ENCODE peak calls at places on chromosomes 13 and 19, in six cellular contexts. Z is K562, A is uterus, E is IMR-90, C is heart left ventricle, V is endothelial cell of umbilical vein. L is an unnamed sample.
A peak's percentile ranks its signal among the peaks of the same experiment; 100 is the strongest.

GRCh38 chr13:49733181-49733951 is 42.1 kb upstream of the EBPL start:
- DNase-seq in Z (no peak), E (peak; percentile 27), V (peak; percentile 2), A (no peak), C (no peak), L (no peak)

GRCh38 chr19:10474962-10475451 is 28.1 kb downstream of the KEAP1 start:
- DNase-seq in E (no peak), V (no peak), C (no peak), A (no peak), Z (no peak), L (no peak)

GRCh38 chr19:53012006-53012405 is 1.7 kb upstream of the ERVV-1 start:
- DNase-seq in V (no peak), A (no peak), Z (no peak), C (no peak), E (no peak), L (no peak)

GRCh38 chr19:43784981-43785808 is 4.4 kb upstream of the KCNN4 start:
- DNase-seq in C (peak; percentile 50), A (no peak), V (peak; percentile 73), Z (peak; percentile 69), E (peak; percentile 67), L (peak; percentile 84)

GRCh38 chr13:37747071-37747612 is 122.4 kb downstream of the TRPC4 start:
- DNase-seq in C (no peak), Z (no peak), E (peak; percentile 87), V (peak; percentile 84), A (no peak), L (no peak)

GRCh38 chr19:7386308-7386707 is 37.6 kb downstream of the ARHGEF18 start:
- DNase-seq in V (no peak), C (no peak), Z (no peak), A (no peak), E (no peak), L (no peak)

GRCh38 chr13:30510811-30511371 is 45.2 kb upstream of the HMGB1 start:
- DNase-seq in Z (no peak), A (no peak), V (no peak), C (no peak), E (peak; percentile 37), L (no peak)

GRCh38 chr13:65855276-65855675 is 1374.9 kb downstream of the PCDH9 start:
- DNase-seq in C (no peak), A (no peak), Z (no peak), V (no peak), E (peak; percentile 41), L (no peak)

GRCh38 chr13:51240178-51240577 is 18.0 kb downstream of the FAM124A start:
- DNase-seq in V (no peak), E (no peak), A (no peak), C (no peak), Z (no peak), L (no peak)

GRCh38 chr13:33213024-33213795 is 72.3 kb downstream of the STARD13 start:
- DNase-seq in V (no peak), A (no peak), C (no peak), Z (no peak), E (no peak), L (no peak)

GRCh38 chr19:32396046-32396652 is 9.4 kb upstream of the DPY19L3 start:
- DNase-seq in A (no peak), C (no peak), E (no peak), V (no peak), Z (no peak), L (no peak)

GRCh38 chr13:109974354-109974753 is 188.0 kb upstream of the IRS2 start:
- DNase-seq in C (no peak), V (no peak), E (peak; percentile 69), Z (no peak), A (no peak), L (no peak)

GRCh38 chr13:109976206-109976997 is 190.0 kb upstream of the IRS2 start:
- DNase-seq in Z (no peak), A (no peak), V (no peak), C (no peak), E (no peak), L (no peak)

GRCh38 chr13:109981000-109981399 is 194.6 kb upstream of the IRS2 start:
- DNase-seq in V (no peak), E (no peak), A (no peak), C (no peak), Z (no peak), L (no peak)

GRCh38 chr13:109977212-109977968 is 191.0 kb upstream of the IRS2 start:
- DNase-seq in C (no peak), V (no peak), E (no peak), A (no peak), Z (no peak), L (no peak)

GRCh38 chr13:109979186-109979585 is 192.8 kb upstream of the IRS2 start:
- DNase-seq in E (no peak), A (no peak), Z (no peak), V (no peak), C (no peak), L (no peak)
- H3K4me1 ChIP-seq in E (no peaks in the 10 kb centered on the region), A (no peaks in the 10 kb centered on the region), Z (no peaks in the 10 kb centered on the region), V (no peaks in the 10 kb centered on the region), C (no peaks in the 10 kb centered on the region), L (no peaks in the 10 kb centered on the region)

DNA sequence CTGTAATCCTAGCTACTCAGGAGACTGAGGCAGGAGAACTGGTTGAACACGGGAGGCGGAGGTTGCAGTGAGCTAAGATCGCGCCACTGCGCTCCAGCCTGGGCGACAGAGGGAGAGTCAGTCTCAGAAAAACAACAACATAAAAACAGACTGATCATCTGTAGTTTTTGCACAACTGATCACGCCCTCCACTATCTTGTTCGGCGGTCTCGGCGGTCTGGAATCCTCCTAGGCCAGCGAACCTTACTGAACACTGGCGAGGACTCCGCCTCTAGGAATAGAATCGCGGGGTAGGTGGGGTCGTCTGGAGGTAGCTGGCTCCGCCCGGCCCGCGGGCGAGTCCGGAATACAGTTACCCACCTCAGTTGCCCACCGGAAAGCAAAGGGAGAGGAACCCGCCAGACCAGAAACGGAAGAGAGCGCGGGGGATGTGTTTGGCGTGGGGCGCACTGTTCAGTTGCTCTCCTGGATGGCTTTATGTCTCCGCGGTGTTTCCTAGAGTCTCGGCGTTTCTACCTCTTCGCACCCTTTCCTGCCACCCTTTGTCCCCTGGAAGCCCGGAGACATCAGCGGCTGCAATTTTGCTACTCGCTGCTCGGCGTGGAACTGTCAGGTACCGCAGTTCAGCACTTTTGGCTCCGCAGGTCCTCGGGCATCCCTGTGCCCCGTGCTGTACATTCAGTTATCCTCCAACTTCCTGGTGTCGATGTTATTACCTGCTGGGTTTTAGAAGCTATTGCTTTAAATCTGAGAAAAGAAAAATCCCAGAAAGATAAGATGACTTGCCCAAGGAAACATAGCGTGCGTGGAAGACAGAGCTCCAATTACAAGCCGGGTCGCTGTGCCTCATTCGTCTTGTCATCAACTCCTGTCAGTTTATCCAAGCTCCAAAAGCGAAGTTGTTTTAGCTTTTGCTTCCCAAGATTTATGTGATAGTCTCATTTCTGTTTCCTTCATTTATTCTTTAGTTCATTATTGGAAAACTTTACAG is 24.9 kb upstream of the HNRNPA1L2 start:
- DNase-seq in E (peak; percentile 83), V (peak; percentile 62), C (peak; percentile 84), Z (peak; percentile 73), A (peak; percentile 81), L (peak; percentile 94)
- TF ChIP-seq POLR2A in E (peak; percentile 51), V (peak; percentile 65), C (peak; percentile 55), Z (peak; percentile 73), A (no peak), L (no peak)

GRCh38 chr19:41193420-41194156 is 569 bp downstream of the CYP2S1 start:
- DNase-seq in C (no peak), Z (no peak), V (no peak), A (no peak), E (no peak), L (no peak)
- H3K4me3 ChIP-seq in C (no peak overlapping the region), Z (peak overlapping the region; percentile 41), V (peak overlapping the region; percentile 10), A (no peak overlapping the region), E (peak overlapping the region; percentile 33), L (no peak overlapping the region)

GRCh38 chr19:45362291-45362690 is 8.1 kb downstream of the ERCC2 start:
- DNase-seq in A (no peak), C (no peak), V (no peak), Z (no peak), E (no peak), L (no peak)
- H3K4me1 ChIP-seq in A (no peaks in the 10 kb centered on the region), C (no peaks in the 10 kb centered on the region), V (no peaks in the 10 kb centered on the region), Z (no peaks in the 10 kb centered on the region), E (no peaks in the 10 kb centered on the region), L (no peaks in the 10 kb centered on the region)

DNA sequence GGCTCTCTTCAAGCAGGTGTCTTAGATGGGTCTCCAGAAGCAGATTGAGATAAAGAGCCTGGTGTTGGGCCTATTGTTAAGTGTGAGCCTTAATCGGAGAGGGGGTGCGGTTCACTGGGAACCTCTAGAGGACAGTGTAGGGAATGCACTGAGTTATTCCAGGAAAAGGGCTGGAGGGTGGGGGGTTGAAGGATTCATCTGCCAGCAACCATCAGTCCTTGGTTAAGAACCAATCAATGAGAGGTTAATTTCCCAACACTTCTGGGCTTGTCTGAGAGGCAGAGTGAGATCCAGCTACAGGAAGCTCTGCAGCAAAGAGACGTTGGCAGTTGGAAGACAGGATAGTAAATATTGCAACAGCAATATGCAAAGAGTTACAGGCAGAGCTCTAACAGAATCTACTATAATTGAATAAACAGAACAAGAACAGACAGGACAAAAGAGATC is 28.7 kb downstream of the CYP4F2 start:
- DNase-seq in Z (peak; percentile 80), E (no peak), C (no peak), V (peak; percentile 24), A (peak; percentile 19), L (no peak)
- TF ChIP-seq POLR2A in Z (no peak), E (no peak), C (no peak), V (no peak), A (no peak), L (no peak)

DNA sequence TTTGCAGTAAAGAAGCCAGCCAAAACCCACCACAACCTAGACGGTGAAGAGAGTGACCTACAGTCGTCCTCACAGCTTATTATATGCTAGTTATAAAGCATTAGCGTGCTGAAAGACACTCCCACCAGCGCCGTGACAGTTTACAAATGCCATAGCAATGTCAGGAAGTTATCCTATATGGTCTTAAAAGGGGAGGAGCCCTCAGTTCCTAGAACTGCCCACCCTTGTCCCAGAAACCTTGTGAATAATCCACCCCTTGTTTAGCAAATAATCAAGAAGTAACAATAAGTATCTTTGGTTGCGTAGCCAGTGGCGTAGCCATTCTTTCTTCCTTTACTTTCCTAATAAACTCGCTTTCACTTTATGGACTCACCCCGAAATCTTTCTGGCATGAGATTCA is 227.9 kb upstream of the ARGLU1 start:
- DNase-seq in V (peak; percentile 20), E (no peak), A (no peak), Z (no peak), C (no peak), L (no peak)
- H3K4me3 ChIP-seq in V (peak overlapping the region; percentile 22), E (peak overlapping the region; percentile 26), A (no peak overlapping the region), Z (no peak overlapping the region), C (no peak overlapping the region), L (peak overlapping the region; percentile 49)

L was measured in spleen.